ENCODE peak calls at places on chromosomes 11 and 22, in six cellular contexts. O is sigmoid colon, U is upper lobe of left lung, Y is spleen, D is HepG2, E is endothelial cell of umbilical vein. I is an unnamed sample.

GRCh38 chr11:36389811-36390210 is 93.7 kb downstream of the PRR5L start:
- DNase-seq in E (no peak), Y (no peak), D (no peak), U (no peak), O (no peak), I (no peak)

GRCh38 chr22:39545310-39546063 is 12.9 kb upstream of the RPS19BP1 start:
- DNase-seq in D (no peak), U (peak), Y (no peak), O (no peak), E (peak), I (no peak)

GRCh38 chr22:39650996-39651782 is 80.6 kb downstream of the CACNA1I start:
- DNase-seq in O (no peak), D (no peak), Y (no peak), E (no peak), U (no peak), I (no peak)

GRCh38 chr22:17369553-17370035 is 334 bp downstream of the CECR2 start:
- DNase-seq in E (no peak), U (peak), D (no peak), Y (peak), O (no peak), I (peak)

GRCh38 chr11:46238967-46239800 is 38.3 kb upstream of the CREB3L1 start:
- DNase-seq in O (peak), D (peak), E (peak), U (peak), Y (peak), I (peak)

GRCh38 chr11:107740256-107740655 is 28.4 kb upstream of the SLN start:
- DNase-seq in O (no peak), Y (no peak), E (no peak), D (no peak), U (no peak), I (no peak)

GRCh38 chr11:112797653-112798293 is 163.4 kb upstream of the NCAM1 start:
- DNase-seq in Y (no peak), D (peak), O (no peak), U (peak), E (no peak), I (no peak)

GRCh38 chr11:43756575-43756974 is 76.0 kb downstream of the HSD17B12 start:
- DNase-seq in D (no peak), E (no peak), Y (no peak), U (no peak), O (no peak), I (no peak)

GRCh38 chr22:50522806-50523438 is 2.5 kb downstream of the SCO2 start:
- DNase-seq in O (no peak), D (no peak), U (no peak), Y (no peak), E (no peak), I (no peak)

GRCh38 chr11:12845739-12846358 is 163.3 kb upstream of the RASSF10 start:
- DNase-seq in E (peak), D (peak), O (peak), Y (no peak), U (peak), I (no peak)

GRCh38 chr22:25827415-25827814 is 85.4 kb downstream of the MYO18B start:
- DNase-seq in O (no peak), E (no peak), U (no peak), D (no peak), Y (no peak), I (no peak)

GRCh38 chr22:44666207-44666585 is 35.8 kb upstream of the PRR5 start:
- DNase-seq in O (no peak), Y (no peak), U (no peak), E (no peak), D (no peak), I (no peak)

GRCh38 chr11:44840085-44840478 is 110.6 kb downstream of the TP53I11 start:
- DNase-seq in U (no peak), Y (no peak), O (no peak), E (no peak), D (no peak), I (no peak)

GRCh38 chr11:117861151-117862018 is 15.1 kb downstream of the FXYD6 start:
- DNase-seq in O (peak), D (no peak), Y (no peak), E (peak), U (no peak), I (no peak)

GRCh38 chr11:100863080-100863581 is 176.0 kb downstream of the ARHGAP42 start:
- DNase-seq in E (peak), O (no peak), D (no peak), U (no peak), Y (no peak), I (no peak)

GRCh38 chr22:37464181-37464580 is 22.0 kb downstream of the MFNG start:
- DNase-seq in U (no peak), D (no peak), Y (no peak), O (no peak), E (peak), I (no peak)

GRCh38 chr11:118434123-118434552 is 2.2 kb upstream of the KMT2A start:
- DNase-seq in U (no peak), Y (no peak), E (no peak), D (peak), O (no peak), I (no peak)

GRCh38 chr11:121582296-121582695 is 129.5 kb upstream of the SORL1-AS1 start:
- DNase-seq in U (no peak), E (no peak), D (peak), Y (no peak), O (no peak), I (no peak)

GRCh38 chr22:38298312-38299000 is 18.8 kb downstream of the CSNK1E start:
- DNase-seq in Y (peak), O (no peak), D (no peak), U (peak), E (no peak), I (no peak)

GRCh38 chr22:32396746-32397145 is 15.3 kb downstream of the RTCB start:
- DNase-seq in U (no peak), Y (no peak), O (no peak), D (no peak), E (no peak), I (no peak)

GRCh38 chr11:1921576-1922141 is 2.2 kb downstream of the TNNT3 start:
- DNase-seq in O (peak), D (no peak), U (peak), Y (peak), E (no peak), I (no peak)

GRCh38 chr11:57567210-57567511 is 311 bp downstream of the UBE2L6 start:
- DNase-seq in O (peak), U (no peak), Y (no peak), E (peak), D (no peak), I (no peak)

GRCh38 chr22:48627203-48627602 is 1200.5 kb downstream of the BRD1 start:
- DNase-seq in E (no peak), U (peak), Y (no peak), O (no peak), D (no peak), I (no peak)

GRCh38 chr11:113464416-113464815 is 10.8 kb downstream of the DRD2 start:
- DNase-seq in U (no peak), O (no peak), D (no peak), E (no peak), Y (no peak), I (no peak)

GRCh38 chr11:892106-892505 is 18.5 kb downstream of the CHID1 start:
- DNase-seq in E (no peak), D (no peak), O (no peak), U (peak), Y (no peak), I (no peak)

GRCh38 chr11:114315749-114316368 is 19.7 kb downstream of the NNMT start:
- DNase-seq in O (no peak), U (no peak), Y (no peak), D (peak), E (peak), I (no peak)

DNA sequence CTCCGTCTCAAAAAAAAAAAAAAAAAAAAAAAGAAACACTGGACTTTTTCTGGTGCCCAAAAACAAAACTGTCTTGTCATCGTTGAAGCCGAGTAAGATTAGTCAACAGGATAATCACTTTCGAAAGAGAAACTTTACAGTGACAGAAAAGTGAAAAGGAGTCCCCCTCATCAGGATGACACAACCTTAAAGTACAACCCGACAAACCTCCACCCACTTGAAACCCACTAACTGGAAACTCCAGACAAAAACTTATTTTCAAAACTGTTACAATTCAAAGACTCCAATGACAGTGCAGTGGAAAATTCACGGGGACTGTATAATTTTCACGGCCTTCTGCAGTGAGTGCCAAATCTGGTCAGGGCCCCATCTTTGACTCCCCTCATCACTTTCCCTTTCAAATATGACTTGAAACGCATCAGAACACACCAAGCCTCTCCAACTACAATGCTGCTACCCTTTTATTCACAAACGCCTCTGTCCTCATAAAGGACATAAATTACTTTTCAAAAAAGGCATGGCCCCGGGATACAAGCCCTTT is 1.2 kb downstream of the DENND5A start:
- DNase-seq in D (peak), U (no peak), Y (no peak), E (no peak), O (no peak), I (no peak)
- H3K27ac ChIP-seq in D (peak), U (peak), Y (peak), E (peak), O (peak), I (peak)

GRCh38 chr11:41950470-41951143 is 491.2 kb upstream of the LRRC4C start:
- DNase-seq in Y (no peak), U (no peak), E (no peak), O (no peak), D (no peak), I (no peak)
- TF ChIP-seq POLR2AphosphoS5 in Y (no peak), U (no peak), E (no peak), O (no peak), D (no peak), I (no peak)

DNA sequence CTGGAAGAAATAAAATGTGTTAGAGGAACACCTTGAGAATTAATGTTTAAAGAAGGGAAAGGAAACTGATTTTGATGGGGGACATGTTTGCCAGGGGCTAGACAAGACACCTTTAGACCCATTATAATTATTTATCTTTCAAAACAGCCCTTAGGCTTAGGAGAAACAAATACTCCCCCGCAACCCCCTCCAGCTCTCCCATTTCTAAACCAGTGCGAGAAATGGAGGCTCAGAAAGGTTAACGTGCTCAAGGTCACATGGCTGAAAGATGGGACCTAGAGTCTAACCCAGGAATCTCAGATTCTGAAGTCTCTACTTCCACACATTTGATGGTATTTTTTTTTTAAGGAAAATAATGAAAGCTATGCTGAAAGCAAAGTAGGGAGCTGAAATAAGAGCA is 18.0 kb downstream of the EHF start:
- DNase-seq in U (no peak), Y (no peak), E (no peak), D (no peak), O (no peak), I (no peak)
- TF ChIP-seq CTCF in U (no peak), Y (no peak), E (no peak), D (no peak), O (no peak), I (no peak)

GRCh38 chr11:119702261-119702591 is 26.8 kb downstream of the NECTIN1 start:
- DNase-seq in O (no peak), E (no peak), Y (no peak), U (no peak), D (no peak), I (no peak)
- H3K27ac ChIP-seq in O (no peak), E (no peak), Y (peak), U (no peak), D (no peak), I (peak)

GRCh38 chr22:29224859-29225410 is 19.2 kb downstream of the EMID1 start:
- DNase-seq in D (no peak), E (no peak), O (peak), U (peak), Y (peak), I (no peak)

GRCh38 chr22:29226246-29226981 is 20.7 kb downstream of the EMID1 start:
- DNase-seq in E (no peak), O (peak), U (peak), D (no peak), Y (peak), I (no peak)

GRCh38 chr22:29219881-29220670 is 14.4 kb downstream of the EMID1 start:
- DNase-seq in D (peak), E (no peak), O (peak), Y (peak), U (peak), I (peak)

GRCh38 chr22:29224121-29224858 is 18.6 kb downstream of the EMID1 start:
- DNase-seq in O (peak), E (no peak), Y (peak), U (peak), D (no peak), I (peak)

GRCh38 chr22:29225422-29226090 is 19.9 kb downstream of the EMID1 start:
- DNase-seq in Y (peak), E (peak), U (peak), D (no peak), O (peak), I (peak)
- TF ChIP-seq POLR2AphosphoS5 in Y (peak), E (no peak), U (peak), D (no peak), O (peak), I (no peak)

GRCh38 chr11:111598546-111598945 is 3.7 kb upstream of the SIK2 start:
- DNase-seq in E (no peak), Y (no peak), O (peak), D (no peak), U (no peak), I (no peak)
- TF ChIP-seq CTCF in E (no peak), Y (no peak), O (no peak), D (no peak), U (no peak), I (no peak)

I was measured in suprapubic skin.